ENCODE peak calls at places on chromosome 1, in eight cellular contexts. T is stimulated activated CD4-positive, alpha-beta T cell treated with anti-CD3 and anti-CD28 coated beads, Interleukin-15, amount 100 ng/mL, for 24 hours; R is heart left ventricle; K is kidney; U is fibroblast of gingiva; Q is bronchial epithelial cell; D is hypothalamus; H is kidney tubule cell. O is an unnamed sample.

GRCh38 chr1:38027201-38028104 is 14.9 kb downstream of the UTP11 start:
- DNase-seq in T (no peak), R (no peak), K (no peak), U (no peak), Q (peak; percentile 96), D (no peak), H (no peak), O (no peak)

GRCh38 chr1:154993572-154994268 is at the start of gene LENEP:
- DNase-seq in T (no peak), R (no peak), K (peak; percentile 54), U (no peak), Q (no peak), D (no peak), H (no peak), O (no peak)

GRCh38 chr1:235409045-235409820 is 42.0 kb downstream of the TBCE start:
- DNase-seq in T (no peak), R (no peak), K (no peak), U (no peak), Q (no peak), D (no peak), H (no peak), O (no peak)

GRCh38 chr1:189323090-189323489 is 1154.6 kb downstream of the BRINP3 start:
- DNase-seq in T (no peak), R (no peak), K (no peak), U (no peak), Q (no peak), D (no peak), H (no peak), O (no peak)

GRCh38 chr1:30663596-30664091 is 59.7 kb downstream of the MATN1 start:
- DNase-seq in T (no peak), R (no peak), K (peak; percentile 41), U (no peak), Q (no peak), D (no peak), H (no peak), O (no peak)

GRCh38 chr1:173149887-173150286 is 57.2 kb downstream of the TNFSF4 start:
- DNase-seq in T (peak; percentile 2), R (no peak), K (no peak), U (peak; percentile 79), Q (peak; percentile 91), D (no peak), H (no peak), O (peak; percentile 42)

GRCh38 chr1:185853739-185854138 is 119.5 kb downstream of the HMCN1 start:
- DNase-seq in T (no peak), R (no peak), K (no peak), U (peak; percentile 83), Q (peak; percentile 81), D (no peak), H (no peak), O (no peak)

GRCh38 chr1:24898909-24899439 is 31.1 kb downstream of the RUNX3 start:
- DNase-seq in T (peak; percentile 52), R (no peak), K (peak; percentile 55), U (no peak), Q (no peak), D (no peak), H (no peak), O (no peak)

GRCh38 chr1:197782719-197783328 is 7.5 kb upstream of the DENND1B start:
- DNase-seq in T (no peak), R (no peak), K (no peak), U (no peak), Q (no peak), D (no peak), H (no peak), O (no peak)

GRCh38 chr1:169741666-169742394 is 8.0 kb upstream of the SELE start:
- DNase-seq in T (no peak), R (no peak), K (no peak), U (peak; percentile 55), Q (no peak), D (no peak), H (peak; percentile 23), O (no peak)

GRCh38 chr1:89728381-89728780 is 92.5 kb upstream of the LRRC8D start:
- DNase-seq in T (no peak), R (no peak), K (no peak), U (no peak), Q (no peak), D (no peak), H (no peak), O (no peak)

GRCh38 chr1:55064861-55065263 is 25.5 kb downstream of the PCSK9 start:
- DNase-seq in T (no peak), R (peak; percentile 78), K (no peak), U (peak; percentile 81), Q (peak; percentile 53), D (no peak), H (peak; percentile 61), O (no peak)

GRCh38 chr1:111754964-111755320 is 759 bp upstream of the DDX20 start:
- DNase-seq in T (peak; percentile 49), R (peak; percentile 61), K (peak; percentile 83), U (peak; percentile 74), Q (no peak), D (no peak), H (peak; percentile 48), O (no peak)

GRCh38 chr1:41072051-41072450 is 50.5 kb upstream of the SLFNL1 start:
- DNase-seq in T (no peak), R (no peak), K (no peak), U (no peak), Q (no peak), D (no peak), H (no peak), O (no peak)

GRCh38 chr1:31954607-31955283 is 16.6 kb upstream of the PTP4A2 start:
- DNase-seq in T (no peak), R (peak; percentile 95), K (peak; percentile 90), U (peak; percentile 98), Q (peak; percentile 92), D (no peak), H (peak; percentile 88), O (peak; percentile 94)

GRCh38 chr1:243548516-243548915 is 292.7 kb downstream of the SDCCAG8 start:
- DNase-seq in T (no peak), R (no peak), K (no peak), U (no peak), Q (no peak), D (no peak), H (no peak), O (no peak)

GRCh38 chr1:203323587-203323986 is 18.3 kb downstream of the BTG2 start:
- DNase-seq in T (no peak), R (no peak), K (no peak), U (peak; percentile 30), Q (no peak), D (no peak), H (no peak), O (no peak)

GRCh38 chr1:3762873-3763228 is 9.7 kb upstream of the SMIM1 start:
- DNase-seq in T (no peak), R (no peak), K (no peak), U (no peak), Q (no peak), D (no peak), H (no peak), O (no peak)